ENCODE peak calls at places on chromosomes 1 and 21, in seven cellular contexts. N is pancreas, L is cardiac muscle cell, C is right cardiac atrium, R is heart left ventricle, Y is mucosa of descending colon, D is esophagus muscularis mucosa. E is an unnamed sample.

GRCh38 chr21:39169906-39170305 is 13.3 kb downstream of the PSMG1 start:
- DNase-seq in N (no peak), L (no peak), C (no peak), R (no peak), Y (no peak), D (no peak), E (no peak)

GRCh38 chr1:68949999-68950398 is 453.1 kb upstream of the DEPDC1 start:
- DNase-seq in N (no peak), L (no peak), C (no peak), R (no peak), Y (no peak), D (no peak), E (no peak)

GRCh38 chr1:20322081-20322824 is 31.6 kb downstream of the VWA5B1 start:
- DNase-seq in N (no peak), L (peak; percentile 23), C (no peak), R (no peak), Y (no peak), D (no peak), E (no peak)

GRCh38 chr1:162023547-162024501 is at the start of gene OLFML2B:
- DNase-seq in N (peak; percentile 67), L (peak; percentile 83), C (peak; percentile 91), R (peak; percentile 78), Y (peak; percentile 65), D (no peak), E (peak; percentile 74)

GRCh38 chr1:15573477-15573876 is 11.4 kb downstream of the AGMAT start:
- DNase-seq in N (no peak), L (peak; percentile 45), C (no peak), R (no peak), Y (no peak), D (no peak), E (no peak)

GRCh38 chr1:21933397-21934248 is 3.5 kb downstream of the HSPG2 start:
- DNase-seq in N (no peak), L (peak; percentile 47), C (peak; percentile 84), R (peak; percentile 83), Y (peak; percentile 59), D (no peak), E (peak; percentile 77)

GRCh38 chr1:52632732-52633290 is at the start of gene SHISAL2A:
- DNase-seq in N (peak; percentile 33), L (peak; percentile 39), C (peak; percentile 71), R (peak; percentile 28), Y (peak; percentile 28), D (no peak), E (peak; percentile 39)

GRCh38 chr1:3733603-3734591 is 18.4 kb upstream of the CCDC27 start:
- DNase-seq in N (no peak), L (no peak), C (peak; percentile 52), R (no peak), Y (no peak), D (no peak), E (no peak)

GRCh38 chr1:58592521-58593134 is 15.6 kb upstream of the TACSTD2 start:
- DNase-seq in N (peak; percentile 89), L (peak; percentile 90), C (peak; percentile 75), R (peak; percentile 57), Y (no peak), D (no peak), E (peak; percentile 94)

GRCh38 chr1:153422450-153423068 is 6.2 kb downstream of the S100A7A start:
- DNase-seq in N (peak; percentile 53), L (peak; percentile 75), C (peak; percentile 78), R (peak; percentile 74), Y (peak; percentile 89), D (no peak), E (peak; percentile 75)

GRCh38 chr1:7385471-7386225 is 385.4 kb upstream of the VAMP3 start:
- DNase-seq in N (peak; percentile 7), L (no peak), C (peak; percentile 35), R (peak; percentile 9), Y (no peak), D (peak; percentile 87), E (no peak)

GRCh38 chr1:180558664-180559063 is at the start of gene OVAAL:
- DNase-seq in N (no peak), L (no peak), C (no peak), R (no peak), Y (no peak), D (no peak), E (no peak)

GRCh38 chr1:165631403-165632151 is 543 bp downstream of the MGST3 start:
- DNase-seq in N (peak; percentile 55), L (peak; percentile 85), C (peak; percentile 77), R (peak; percentile 45), Y (peak; percentile 64), D (no peak), E (peak; percentile 77)

GRCh38 chr1:61680500-61680899 is 44.4 kb downstream of the TM2D1 start:
- DNase-seq in N (no peak), L (no peak), C (no peak), R (no peak), Y (no peak), D (no peak), E (no peak)

DNA sequence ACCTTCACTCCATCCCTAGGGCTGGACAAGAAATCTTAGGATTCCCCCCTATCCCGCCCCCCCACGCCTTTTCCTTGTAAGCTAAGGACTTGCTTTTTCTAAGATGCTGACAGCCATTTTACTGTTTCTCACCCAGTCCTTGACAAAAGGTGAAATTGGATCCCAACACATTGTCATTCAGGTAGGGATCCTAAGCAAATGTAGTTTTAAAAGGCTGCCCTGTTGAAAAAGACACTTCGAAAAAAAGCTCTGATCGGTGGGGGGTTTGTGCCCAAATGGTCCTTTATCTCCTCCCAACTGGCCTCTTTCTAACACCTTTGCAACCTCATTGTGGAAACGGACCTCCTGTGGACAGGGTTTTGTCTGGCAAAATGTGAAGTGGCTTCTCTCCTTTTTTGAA is 2.9 kb downstream of the CACHD1 start:
- DNase-seq in N (no peak), L (no peak), C (no peak), R (no peak), Y (no peak), D (peak; percentile 77), E (no peak)
- H3K4me3 ChIP-seq in N (no peak overlapping the region), L (peak overlapping the region; percentile 95), C (no peak overlapping the region), R (no peak overlapping the region), Y (no peak overlapping the region), D (peak overlapping the region; percentile 80), E (peak overlapping the region; percentile 100)

GRCh38 chr1:5480906-5481305 is 511.3 kb downstream of the NPHP4 start:
- DNase-seq in N (no peak), L (no peak), C (no peak), R (no peak), Y (no peak), D (no peak), E (no peak)
- H3K9me3 ChIP-seq in N (no peaks in the 10 kb centered on the region), L (no peaks in the 10 kb centered on the region), C (no peaks in the 10 kb centered on the region), R (no peaks in the 10 kb centered on the region), Y (no peaks in the 10 kb centered on the region), D (no peaks in the 10 kb centered on the region), E (no peaks in the 10 kb centered on the region)

GRCh38 chr1:89822999-89823628 is 2.3 kb downstream of the LRRC8D start:
- DNase-seq in N (no peak), L (peak; percentile 86), C (no peak), R (no peak), Y (no peak), D (no peak), E (no peak)
- H3K4me1 ChIP-seq in N (peaks cover 8% of the 10 kb centered on the region), L (peaks cover 8% of the 10 kb centered on the region), C (peaks cover 7% of the 10 kb centered on the region), R (peaks cover 30% of the 10 kb centered on the region), Y (peaks cover 14% of the 10 kb centered on the region), D (peaks cover 24% of the 10 kb centered on the region), E (peaks cover 19% of the 10 kb centered on the region)

DNA sequence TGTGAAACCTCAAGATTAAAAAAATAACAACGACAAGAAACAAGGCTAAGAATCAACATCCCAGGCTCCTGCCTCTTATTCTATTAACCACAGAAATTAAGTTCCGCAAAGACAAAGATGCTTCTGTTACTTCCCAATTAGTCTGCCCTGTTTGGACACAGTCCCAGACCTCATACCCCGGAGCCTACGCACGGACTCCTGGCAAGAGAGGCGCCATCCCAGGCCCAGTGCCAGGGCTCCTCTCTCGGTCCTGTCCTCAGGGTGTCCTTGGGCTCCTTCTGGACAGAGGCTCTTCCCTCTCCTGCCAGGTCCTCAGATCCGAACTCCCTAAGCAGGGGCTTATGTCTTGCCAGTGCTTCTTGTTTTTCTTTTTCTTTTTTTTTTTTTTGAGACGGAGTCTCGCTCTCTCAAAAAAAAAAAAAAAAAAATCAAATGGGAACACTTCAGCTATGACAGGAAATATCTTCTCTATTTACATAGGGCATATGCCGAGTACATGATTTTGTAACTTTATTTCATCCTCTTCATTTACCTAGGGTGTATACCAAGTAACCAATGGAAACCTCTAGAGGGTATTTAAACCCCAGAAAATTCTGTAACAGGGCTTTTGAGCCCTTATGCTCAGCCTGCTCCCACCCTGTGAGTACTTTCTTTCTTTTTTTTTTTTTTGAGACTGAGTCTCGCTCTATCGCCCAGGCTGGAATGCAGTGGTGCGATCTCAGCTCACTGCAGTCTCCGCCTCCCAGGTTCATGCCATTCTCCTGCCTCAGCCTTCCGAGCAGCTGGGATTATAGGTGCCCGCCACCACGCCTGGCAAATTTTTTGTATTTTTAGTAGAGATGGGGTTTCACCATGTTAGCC is 11.7 kb upstream of the ENO1 start:
- DNase-seq in N (peak; percentile 58), L (peak; percentile 97), C (peak; percentile 97), R (peak; percentile 89), Y (peak; percentile 48), D (peak; percentile 93), E (peak; percentile 89)
- H3K4me3 ChIP-seq in N (no peak overlapping the region), L (no peak overlapping the region), C (no peak overlapping the region), R (no peak overlapping the region), Y (no peak overlapping the region), D (peak overlapping the region; percentile 36), E (no peak overlapping the region)